ENCODE peak calls at places on chromosomes 2 and 18, in six cellular contexts. E, Q, C, D, Z and X are unnamed samples.

GRCh38 chr2:119004602-119005001 is 62.6 kb downstream of the MARCO start:
- DNase-seq in Q (no peak), Z (no peak), E (no peak), C (no peak), D (no peak), X (no peak)

GRCh38 chr2:17309186-17309585 is 209.1 kb downstream of the RAD51AP2 start:
- DNase-seq in Z (no peak), Q (no peak), D (no peak), E (no peak), C (no peak), X (no peak)

GRCh38 chr2:96552284-96553175 is 16.0 kb downstream of the ARID5A start:
- DNase-seq in Q (no peak), D (no peak), E (no peak), Z (no peak), C (no peak), X (no peak)

GRCh38 chr2:134231296-134231964 is 22.4 kb upstream of the MGAT5 start:
- DNase-seq in Z (no peak), Q (no peak), E (no peak), C (no peak), D (no peak), X (no peak)

GRCh38 chr2:129923265-129924141 is 56.0 kb upstream of the RAB6C start:
- DNase-seq in E (peak; percentile 19), Z (peak; percentile 77), D (peak; percentile 14), Q (peak; percentile 54), C (no peak), X (no peak)

GRCh38 chr2:11168488-11168887 is 13.2 kb downstream of the SLC66A3 start:
- DNase-seq in Z (no peak), C (no peak), Q (no peak), D (no peak), E (no peak), X (no peak)

GRCh38 chr2:11679016-11679415 is 9.0 kb upstream of the NTSR2 start:
- DNase-seq in Z (no peak), E (no peak), Q (no peak), D (no peak), C (no peak), X (no peak)

GRCh38 chr2:121471571-121472464 is 58.9 kb upstream of the RNU4ATAC start:
- DNase-seq in C (no peak), Z (peak; percentile 57), Q (peak; percentile 65), E (no peak), D (no peak), X (no peak)

GRCh38 chr2:26356771-26357170 is 10.2 kb upstream of the ADGRF3 start:
- DNase-seq in C (no peak), D (no peak), E (no peak), Q (no peak), Z (no peak), X (no peak)

GRCh38 chr2:121349721-121350401 is 64.9 kb upstream of the TFCP2L1 start:
- DNase-seq in C (no peak), E (no peak), Q (no peak), Z (no peak), D (no peak), X (no peak)

GRCh38 chr18:68316636-68317035 is 398.3 kb downstream of the TMX3 start:
- DNase-seq in Z (no peak), E (no peak), Q (no peak), C (no peak), D (no peak), X (no peak)

GRCh38 chr2:134694411-134694810 is 24.4 kb downstream of the TMEM163 start:
- DNase-seq in E (no peak), Q (no peak), D (no peak), C (no peak), Z (no peak), X (no peak)

GRCh38 chr2:144517825-144518699 is 1.9 kb downstream of the ZEB2 start:
- DNase-seq in C (no peak), Q (peak; percentile 24), E (no peak), Z (peak; percentile 49), D (no peak), X (peak; percentile 32)

GRCh38 chr2:137981112-137981679 is 16.9 kb downstream of the HNMT start:
- DNase-seq in C (no peak), D (no peak), E (no peak), Z (no peak), Q (no peak), X (no peak)

GRCh38 chr2:54394392-54394791 is 61.7 kb upstream of the SPTBN1 start:
- DNase-seq in D (no peak), C (no peak), E (no peak), Z (no peak), Q (no peak), X (no peak)

GRCh38 chr2:72931280-72931910 is 14.1 kb downstream of the EMX1 start:
- DNase-seq in D (peak; percentile 33), Z (no peak), Q (no peak), C (no peak), E (no peak), X (no peak)

GRCh38 chr2:10914272-10914693 is 2.5 kb downstream of the KCNF1 start:
- DNase-seq in Q (no peak), D (no peak), Z (peak; percentile 84), C (no peak), E (no peak), X (no peak)

GRCh38 chr18:73421010-73421409 is 553.2 kb upstream of the NETO1 start:
- DNase-seq in C (no peak), D (no peak), E (no peak), Q (no peak), Z (no peak), X (no peak)

GRCh38 chr2:41152318-41152717 is 700.4 kb upstream of the SLC8A1 start:
- DNase-seq in Q (no peak), D (no peak), E (no peak), C (no peak), Z (no peak), X (no peak)

GRCh38 chr2:165435611-165436010 is 33.9 kb upstream of the CSRNP3 start:
- DNase-seq in D (no peak), Z (peak; percentile 81), C (no peak), E (no peak), Q (no peak), X (no peak)

GRCh38 chr2:109525836-109526235 is 87.9 kb downstream of the SEPTIN10 start:
- DNase-seq in E (no peak), Z (no peak), C (no peak), Q (no peak), D (no peak), X (no peak)

GRCh38 chr2:220893411-220893810 is 678.7 kb downstream of the EPHA4 start:
- DNase-seq in E (no peak), Z (peak; percentile 78), D (no peak), C (no peak), Q (no peak), X (no peak)

GRCh38 chr2:66447676-66448075 is 12.8 kb downstream of the MEIS1 start:
- DNase-seq in C (no peak), Q (no peak), Z (no peak), E (no peak), D (no peak), X (no peak)

GRCh38 chr18:28007841-28008240 is 169.1 kb downstream of the CDH2 start:
- DNase-seq in E (no peak), Z (no peak), Q (no peak), C (no peak), D (no peak), X (no peak)

GRCh38 chr2:237682901-237683670 is 55.7 kb downstream of the LRRFIP1 start:
- DNase-seq in Z (no peak), C (no peak), D (no peak), E (no peak), Q (no peak), X (no peak)